ENCODE peak calls at places on chromosomes 6 and 20, in six cellular contexts. E is K562, G is NT2/D1, S is H1, Y is HCT116, H is HepG2. P is an unnamed sample.

GRCh38 chr6:100370265-100370664 is 94.5 kb downstream of the SIM1 start:
- DNase-seq in E (peak), G (no peak), S (no peak), Y (no peak), H (no peak), P (no peak)

GRCh38 chr20:22374678-22375590 is 209.4 kb downstream of the FOXA2 start:
- DNase-seq in E (no peak), G (no peak), S (no peak), Y (no peak), H (no peak), P (no peak)

GRCh38 chr20:24987873-24988835 is 4.4 kb downstream of the APMAP start:
- DNase-seq in E (no peak), G (no peak), S (no peak), Y (no peak), H (peak), P (no peak)

GRCh38 chr6:25248100-25248499 is 31.1 kb upstream of the CARMIL1 start:
- DNase-seq in E (no peak), G (no peak), S (no peak), Y (no peak), H (no peak), P (no peak)

GRCh38 chr6:22448311-22448711 is 121.1 kb upstream of the HDGFL1 start:
- DNase-seq in E (no peak), G (no peak), S (no peak), Y (no peak), H (no peak), P (no peak)

GRCh38 chr6:121857551-121857950 is 422.1 kb downstream of the GJA1 start:
- DNase-seq in E (no peak), G (no peak), S (no peak), Y (no peak), H (no peak), P (no peak)

GRCh38 chr6:107713214-107713962 is 110.7 kb downstream of the SCML4 start:
- DNase-seq in E (no peak), G (no peak), S (no peak), Y (no peak), H (no peak), P (no peak)

GRCh38 chr6:162294030-162294429 is 433.5 kb downstream of the PRKN start:
- DNase-seq in E (no peak), G (no peak), S (no peak), Y (no peak), H (no peak), P (no peak)

GRCh38 chr6:91042656-91043055 is 455.8 kb upstream of the MAP3K7 start:
- DNase-seq in E (no peak), G (no peak), S (no peak), Y (no peak), H (no peak), P (no peak)

GRCh38 chr6:74925683-74926082 is 280.2 kb downstream of the COL12A1 start:
- DNase-seq in E (no peak), G (no peak), S (no peak), Y (no peak), H (no peak), P (no peak)

GRCh38 chr6:106519460-106520394 is 109.6 kb downstream of the RTN4IP1 start:
- DNase-seq in E (peak), G (no peak), S (no peak), Y (peak), H (no peak), P (peak)

GRCh38 chr20:6028795-6029194 is 25.1 kb downstream of the LRRN4 start:
- DNase-seq in E (no peak), G (no peak), S (no peak), Y (no peak), H (no peak), P (no peak)

GRCh38 chr6:91376686-91377085 is 789.8 kb upstream of the MAP3K7 start:
- DNase-seq in E (no peak), G (no peak), S (no peak), Y (no peak), H (no peak), P (no peak)

GRCh38 chr20:50427740-50428462 is 82.3 kb upstream of the PTPN1 start:
- DNase-seq in E (no peak), G (no peak), S (no peak), Y (no peak), H (no peak), P (no peak)

DNA sequence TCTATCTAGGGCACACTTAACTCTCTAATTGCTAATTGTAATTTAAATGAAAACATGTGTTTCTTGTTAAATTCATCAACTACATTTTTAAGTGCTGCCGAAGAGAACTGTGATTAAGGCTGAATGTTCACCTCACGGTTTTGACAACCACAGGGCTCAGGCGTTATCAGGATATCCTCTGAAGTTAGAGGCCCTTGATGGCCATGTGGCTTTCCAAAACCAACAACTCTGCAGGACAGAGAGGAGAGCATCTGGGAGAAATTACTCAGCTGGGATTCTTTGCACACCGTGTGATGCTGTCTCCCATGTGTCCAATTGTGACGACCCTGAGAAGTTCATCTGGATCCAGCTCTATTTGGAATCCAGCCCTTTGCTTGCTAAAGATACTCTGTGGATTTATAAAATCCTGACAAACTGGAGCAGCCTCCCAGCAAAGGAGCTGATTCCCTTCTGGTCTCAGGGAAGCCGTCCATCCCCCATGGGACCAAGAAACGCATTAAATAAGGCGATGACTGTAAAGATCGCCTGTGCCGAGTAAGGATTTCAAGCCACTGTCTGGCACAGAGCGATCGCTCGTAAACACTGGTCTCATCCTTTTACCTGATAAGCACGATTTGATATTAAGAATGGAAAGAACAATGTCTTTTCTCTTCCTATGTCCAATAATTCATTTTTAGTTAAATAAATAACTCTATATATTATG is 401.1 kb downstream of the CD83 start:
- DNase-seq in E (no peak), G (no peak), S (no peak), Y (no peak), H (no peak), P (no peak)
- TF ChIP-seq ZNF274 in E (no peak), G (no peak), S (no peak), Y (no peak), H (no peak), P (no peak)

GRCh38 chr6:148517518-148517917 is 174.9 kb downstream of the SASH1 start:
- DNase-seq in E (no peak), G (no peak), S (no peak), Y (no peak), H (no peak), P (no peak)
- TF ChIP-seq ZNF274 in E (no peak), G (no peak), S (no peak), Y (no peak), H (no peak), P (no peak)

DNA sequence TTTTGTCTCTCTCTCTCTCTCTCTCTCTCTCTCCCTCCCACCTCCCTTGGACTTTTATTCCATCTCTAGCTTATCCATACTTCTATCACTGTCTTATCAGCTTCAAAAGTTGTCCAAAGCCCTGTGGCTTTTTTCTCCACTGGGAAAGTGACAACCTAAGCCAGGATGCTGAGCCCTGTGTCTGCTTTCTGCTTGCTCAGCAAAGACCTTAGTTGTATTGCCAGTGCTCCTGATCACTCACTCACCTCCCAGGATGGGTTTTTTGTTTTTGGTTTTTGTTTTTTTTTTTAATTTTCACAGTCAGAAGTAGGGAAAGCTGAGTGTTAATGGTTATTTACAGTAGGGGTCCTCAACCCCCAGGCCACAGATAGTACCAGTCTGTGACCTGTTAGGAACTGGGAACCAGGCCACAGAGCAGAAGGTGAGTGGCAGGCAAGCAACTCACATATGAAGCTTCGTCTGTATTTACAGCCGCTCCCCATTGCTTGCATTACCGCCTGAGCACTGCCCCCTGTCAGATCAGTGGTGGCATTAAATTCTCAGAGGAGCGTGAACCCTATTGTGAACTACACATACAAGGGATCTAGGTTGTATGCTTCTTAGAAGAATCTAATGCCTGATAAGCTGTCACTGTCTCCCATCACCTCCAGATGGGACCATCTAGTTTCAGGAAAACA is 125.0 kb upstream of the ID4 start:
- DNase-seq in E (no peak), G (no peak), S (no peak), Y (no peak), H (no peak), P (no peak)
- TF ChIP-seq ZNF274 in E (no peak), G (no peak), S (no peak), Y (no peak), H (no peak), P (no peak)

GRCh38 chr6:43052842-43053544 is 658 bp downstream of the CUL7 start:
- DNase-seq in E (no peak), G (no peak), S (no peak), Y (no peak), H (no peak), P (no peak)
- TF ChIP-seq ZNF274 in E (no peak), G (no peak), S (no peak), Y (no peak), H (no peak), P (no peak)

DNA sequence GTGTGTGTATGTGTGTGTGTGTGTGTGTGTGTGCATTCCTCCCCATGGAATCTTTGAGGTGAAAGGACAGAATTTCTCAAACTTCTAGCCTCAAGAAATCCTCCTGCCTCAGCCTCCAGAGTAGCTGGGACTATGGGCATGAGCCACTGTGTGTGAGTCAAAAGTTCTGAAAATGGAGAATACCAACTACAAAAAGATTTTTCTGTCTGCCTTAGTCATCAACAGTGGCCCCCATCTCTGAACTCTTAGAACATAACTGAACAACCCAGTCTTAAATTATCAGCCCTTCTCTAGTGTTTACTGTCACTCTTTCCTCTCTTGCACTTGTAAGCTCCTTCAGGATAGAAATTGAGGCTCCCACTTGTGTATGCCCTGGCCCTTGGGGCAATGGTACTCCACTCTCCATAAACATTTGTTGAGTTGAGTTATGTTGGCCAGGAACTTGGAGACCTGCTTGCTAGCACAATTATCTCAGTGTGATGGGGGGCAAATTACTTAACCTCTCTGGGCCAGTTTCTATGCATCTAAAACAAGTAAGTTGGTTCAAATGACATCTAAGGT is 35.3 kb upstream of the CLIC5 start:
- DNase-seq in E (no peak), G (no peak), S (no peak), Y (no peak), H (no peak), P (no peak)
- TF ChIP-seq ZNF274 in E (no peak), G (no peak), S (no peak), Y (no peak), H (no peak), P (no peak)

DNA sequence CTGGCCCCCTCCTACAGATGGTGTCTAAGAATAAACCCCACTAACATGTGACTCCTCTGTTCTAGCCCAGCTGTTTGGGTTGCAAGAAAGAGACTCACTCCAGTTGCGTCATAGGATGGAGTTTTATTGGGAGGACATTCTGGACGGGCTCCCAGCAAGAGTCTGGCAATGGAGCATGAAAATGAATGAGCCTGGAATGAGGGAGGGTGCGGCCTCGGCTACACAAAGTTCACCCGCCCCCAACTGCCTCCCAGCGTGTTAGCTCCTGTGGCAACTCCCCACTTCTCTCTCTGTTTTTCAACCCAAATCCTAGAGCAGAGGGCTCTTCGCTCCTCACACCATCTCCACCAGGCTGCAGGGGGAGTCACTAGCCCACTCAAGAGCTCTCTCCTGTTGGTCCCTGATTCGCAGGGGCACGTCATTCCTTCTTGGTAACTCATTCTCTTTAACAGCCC is 5.1 kb upstream of the ADAM33 start:
- DNase-seq in E (no peak), G (no peak), S (no peak), Y (no peak), H (no peak), P (no peak)
- TF ChIP-seq ZNF274 in E (no peak), G (no peak), S (no peak), Y (no peak), H (no peak), P (no peak)

GRCh38 chr20:58645277-58645968 is 5.7 kb upstream of the STX16 start:
- DNase-seq in E (no peak), G (no peak), S (no peak), Y (no peak), H (peak), P (no peak)
- TF ChIP-seq ZNF274 in E (no peak), G (no peak), S (no peak), Y (no peak), H (no peak), P (no peak)

DNA sequence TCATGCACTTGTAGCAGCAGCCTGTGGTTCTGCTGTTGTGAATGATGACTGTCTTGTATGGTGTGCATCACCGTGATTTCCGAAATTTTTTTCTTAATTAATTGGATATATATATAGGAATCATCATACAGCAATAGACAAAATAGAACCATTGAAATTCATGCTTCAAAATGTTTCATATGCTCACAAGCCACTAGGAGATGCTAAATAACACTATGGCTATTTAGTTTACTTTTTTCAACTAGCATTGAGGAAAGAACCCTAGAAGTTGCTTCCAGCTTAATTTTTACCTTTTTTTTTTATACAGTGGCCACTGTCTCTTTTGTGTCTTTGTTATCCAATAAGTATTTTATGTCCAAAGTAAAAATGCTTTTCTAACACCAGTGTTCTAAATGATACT is 485.4 kb downstream of the CDKAL1 start:
- DNase-seq in E (no peak), G (no peak), S (no peak), Y (no peak), H (no peak), P (no peak)
- TF ChIP-seq ZNF274 in E (no peak), G (no peak), S (no peak), Y (no peak), H (no peak), P (no peak)

DNA sequence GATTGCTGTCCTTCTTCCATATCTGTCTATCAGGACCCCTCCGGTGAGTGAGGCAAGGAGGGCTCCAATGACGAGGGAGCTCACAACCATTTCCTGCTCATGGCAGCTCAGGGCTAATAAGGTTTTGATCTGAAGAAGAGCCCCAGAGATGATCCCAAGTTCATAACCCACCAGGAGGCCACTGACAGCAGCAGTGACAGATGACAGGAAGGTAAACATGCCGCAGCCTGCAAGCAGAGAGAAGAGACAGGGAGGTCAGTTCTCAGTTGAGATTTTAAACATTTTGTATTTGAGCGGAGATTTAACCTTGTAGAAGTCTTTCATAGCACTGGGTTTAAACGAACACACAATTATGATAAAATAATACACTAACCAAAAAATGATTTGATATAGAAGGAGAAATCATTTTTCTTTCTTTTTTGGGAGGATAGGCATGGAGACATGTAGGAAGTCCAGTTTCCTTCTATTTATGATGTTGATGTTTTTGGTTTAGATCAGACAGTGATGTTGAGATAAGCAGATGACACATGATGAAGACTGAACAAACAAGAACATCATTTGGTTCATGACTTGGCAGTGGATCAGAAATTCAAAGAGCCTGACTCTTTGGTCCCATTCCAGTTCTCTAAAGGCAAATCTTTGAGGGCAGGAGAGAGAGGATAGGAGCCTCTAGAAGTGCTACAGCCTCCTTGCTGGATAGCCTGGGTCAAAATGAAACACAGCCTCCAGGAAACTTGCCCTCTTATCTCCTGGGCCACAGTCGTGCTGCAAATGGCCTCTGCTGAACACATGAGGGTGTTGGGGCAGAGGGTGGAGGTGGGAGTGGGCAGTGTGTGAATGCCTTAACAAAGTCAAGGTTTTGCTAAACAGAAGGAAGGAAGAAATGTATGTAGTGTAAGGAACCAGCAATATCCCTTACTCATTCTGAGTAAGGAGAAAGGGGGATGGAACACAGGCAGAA is 22.6 kb downstream of the SLC2A12 start:
- DNase-seq in E (peak), G (no peak), S (no peak), Y (no peak), H (no peak), P (no peak)
- TF ChIP-seq ZNF274 in E (no peak), G (no peak), S (no peak), Y (no peak), H (no peak), P (no peak)